ENCODE peak calls at places on chromosomes 13 and 19, in six cellular contexts. M is left ventricle myocardium inferior, P is transverse colon, X is lung, J is OCI-LY7, W is ascending aorta. E is an unnamed sample. For H3K36me3 and H3K4me1, the result is how much of the 10 kb centered on the place peaks cover.

GRCh38 chr13:96052655-96053002 is 572 bp downstream of the UGGT2 start:
- DNase-seq in M (no peak), W (no peak), P (no peak), X (no peak), J (no peak), E (peak)

GRCh38 chr13:24502567-24503375 is 9.8 kb downstream of the PARP4 start:
- DNase-seq in W (no peak), J (no peak), M (peak), X (no peak), P (peak), E (peak)

GRCh38 chr13:45331123-45331619 is 9.8 kb downstream of the TPT1 start:
- DNase-seq in J (no peak), X (no peak), P (no peak), M (no peak), W (no peak), E (peak)

GRCh38 chr19:10290876-10291553 is 1.3 kb downstream of the ICAM5 start:
- DNase-seq in P (peak), W (no peak), M (peak), X (peak), J (peak), E (peak)

GRCh38 chr19:46015080-46015960 is 7.5 kb downstream of the PGLYRP1 start:
- DNase-seq in W (no peak), X (peak), P (peak), M (peak), J (peak), E (peak)

GRCh38 chr19:33815410-33816340 is 19.0 kb downstream of the KCTD15 start:
- DNase-seq in P (no peak), X (no peak), M (no peak), J (no peak), W (peak), E (peak)

GRCh38 chr19:44975444-44975843 is 20.3 kb downstream of the CLPTM1 start:
- DNase-seq in J (no peak), M (no peak), P (no peak), W (no peak), X (no peak), E (no peak)

GRCh38 chr19:8526345-8527062 is 12.5 kb upstream of the ZNF414 start:
- DNase-seq in J (no peak), W (peak), X (peak), M (peak), P (peak), E (peak)

GRCh38 chr19:44891016-44891882 is at the start of gene TOMM40:
- DNase-seq in M (peak), J (peak), X (no peak), W (no peak), P (peak), E (no peak)

GRCh38 chr13:23915308-23915707 is 18.0 kb upstream of the C1QTNF9B start:
- DNase-seq in M (no peak), P (no peak), J (no peak), W (no peak), X (no peak), E (no peak)

GRCh38 chr13:96858133-96858826 is 136.0 kb downstream of the OXGR1 start:
- DNase-seq in P (no peak), X (no peak), J (no peak), W (no peak), M (no peak), E (no peak)

GRCh38 chr13:35927554-35927953 is 203.6 kb downstream of the DCLK1 start:
- DNase-seq in W (no peak), X (no peak), M (no peak), J (no peak), P (no peak), E (peak)

GRCh38 chr19:1133471-1133929 is 29.7 kb downstream of the GPX4 start:
- DNase-seq in P (peak), J (peak), X (no peak), M (no peak), W (peak), E (no peak)

GRCh38 chr19:49019242-49019932 is 2.5 kb upstream of the LHB start:
- DNase-seq in W (peak), P (peak), M (peak), J (peak), X (peak), E (peak)

GRCh38 chr13:112960671-112961070 is 8.3 kb upstream of the MCF2L start:
- DNase-seq in M (no peak), W (no peak), J (no peak), X (no peak), P (no peak), E (no peak)

GRCh38 chr13:41622545-41623429 is 165.4 kb downstream of the RGCC start:
- DNase-seq in P (no peak), M (no peak), W (peak), J (peak), X (no peak), E (no peak)

GRCh38 chr13:46605824-46606554 is 53.0 kb downstream of the LRCH1 start:
- DNase-seq in X (no peak), W (no peak), P (no peak), M (no peak), J (peak), E (no peak)

GRCh38 chr19:6730153-6730804 is 7.1 kb downstream of the GPR108 start:
- DNase-seq in W (peak), M (no peak), P (peak), J (peak), X (peak), E (no peak)

GRCh38 chr19:35436477-35437141 is 11.4 kb upstream of the FFAR2 start:
- DNase-seq in W (no peak), J (no peak), X (no peak), P (peak), M (no peak), E (peak)

GRCh38 chr19:51702103-51702753 is 9.1 kb downstream of the SPACA6 start:
- DNase-seq in W (peak), M (peak), X (peak), J (peak), P (peak), E (peak)

GRCh38 chr13:49214917-49215376 is 5.2 kb upstream of the MLNR start:
- DNase-seq in J (peak), M (no peak), P (peak), X (peak), W (no peak), E (no peak)

GRCh38 chr19:10112895-10113591 is 1.6 kb downstream of the P2RY11 start:
- DNase-seq in W (no peak), P (peak), X (no peak), J (peak), M (no peak), E (no peak)

GRCh38 chr13:27965343-27965739 is 3.8 kb downstream of the CDX2 start:
- DNase-seq in X (no peak), W (no peak), M (no peak), J (no peak), P (no peak), E (no peak)

GRCh38 chr19:10567696-10568443 is 909 bp downstream of the CDKN2D start:
- DNase-seq in J (no peak), M (no peak), W (no peak), X (no peak), P (no peak), E (no peak)

GRCh38 chr13:88707652-88708051 is 1036.5 kb downstream of the SLITRK5 start:
- DNase-seq in P (no peak), X (no peak), W (no peak), J (no peak), M (no peak), E (no peak)

GRCh38 chr13:92407858-92408257 is 818.7 kb upstream of the GPC6 start:
- DNase-seq in M (no peak), J (no peak), P (no peak), X (no peak), W (no peak), E (no peak)

GRCh38 chr13:102724923-102725322 is 30.1 kb upstream of the METTL21C start:
- DNase-seq in J (peak), W (no peak), M (no peak), P (no peak), X (no peak), E (peak)

GRCh38 chr19:7606289-7606688 is 10.6 kb downstream of the CAMSAP3 start:
- DNase-seq in X (no peak), W (no peak), J (no peak), P (no peak), M (no peak), E (no peak)

GRCh38 chr19:33429891-33430673 is 56.6 kb downstream of the CEBPG start:
- DNase-seq in M (peak), X (no peak), J (no peak), P (no peak), W (no peak), E (no peak)

GRCh38 chr13:39263033-39263432 is 224.8 kb downstream of the NHLRC3 start:
- DNase-seq in J (peak), W (peak), P (peak), M (no peak), X (no peak), E (peak)

DNA sequence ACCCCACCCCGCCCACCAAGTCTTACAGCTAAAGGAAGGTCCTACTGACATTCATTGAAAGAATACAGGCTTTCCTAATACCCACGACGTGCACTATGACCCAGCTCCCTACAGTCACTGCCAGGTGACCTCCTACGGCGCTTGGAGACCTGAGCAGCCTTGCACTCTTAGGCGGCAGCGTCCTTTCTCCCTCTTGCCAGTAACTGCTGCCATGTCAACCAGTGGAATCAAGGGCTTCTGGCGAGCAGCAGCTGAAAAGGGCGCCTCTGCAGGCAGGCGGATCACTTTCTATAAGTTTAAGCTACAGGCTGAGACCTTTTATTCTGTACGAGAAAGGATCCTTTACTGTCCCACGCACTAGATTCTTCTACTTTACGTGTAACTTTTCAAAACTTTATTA is 2.0 kb downstream of the KCTD12 start:
- DNase-seq in P (peak), M (peak), X (peak), W (no peak), J (no peak), E (peak)
- TF ChIP-seq CTCF in P (peak), M (peak), X (peak), W (peak), J (no peak), E (peak)

GRCh38 chr19:3657395-3657769 is 30.8 kb upstream of the CACTIN start:
- DNase-seq in X (no peak), W (no peak), P (no peak), J (no peak), M (no peak), E (no peak)
- H3K36me3 ChIP-seq in X (half or more), W (half or more), P (under half), J (under half), M (half or more), E (under half)

DNA sequence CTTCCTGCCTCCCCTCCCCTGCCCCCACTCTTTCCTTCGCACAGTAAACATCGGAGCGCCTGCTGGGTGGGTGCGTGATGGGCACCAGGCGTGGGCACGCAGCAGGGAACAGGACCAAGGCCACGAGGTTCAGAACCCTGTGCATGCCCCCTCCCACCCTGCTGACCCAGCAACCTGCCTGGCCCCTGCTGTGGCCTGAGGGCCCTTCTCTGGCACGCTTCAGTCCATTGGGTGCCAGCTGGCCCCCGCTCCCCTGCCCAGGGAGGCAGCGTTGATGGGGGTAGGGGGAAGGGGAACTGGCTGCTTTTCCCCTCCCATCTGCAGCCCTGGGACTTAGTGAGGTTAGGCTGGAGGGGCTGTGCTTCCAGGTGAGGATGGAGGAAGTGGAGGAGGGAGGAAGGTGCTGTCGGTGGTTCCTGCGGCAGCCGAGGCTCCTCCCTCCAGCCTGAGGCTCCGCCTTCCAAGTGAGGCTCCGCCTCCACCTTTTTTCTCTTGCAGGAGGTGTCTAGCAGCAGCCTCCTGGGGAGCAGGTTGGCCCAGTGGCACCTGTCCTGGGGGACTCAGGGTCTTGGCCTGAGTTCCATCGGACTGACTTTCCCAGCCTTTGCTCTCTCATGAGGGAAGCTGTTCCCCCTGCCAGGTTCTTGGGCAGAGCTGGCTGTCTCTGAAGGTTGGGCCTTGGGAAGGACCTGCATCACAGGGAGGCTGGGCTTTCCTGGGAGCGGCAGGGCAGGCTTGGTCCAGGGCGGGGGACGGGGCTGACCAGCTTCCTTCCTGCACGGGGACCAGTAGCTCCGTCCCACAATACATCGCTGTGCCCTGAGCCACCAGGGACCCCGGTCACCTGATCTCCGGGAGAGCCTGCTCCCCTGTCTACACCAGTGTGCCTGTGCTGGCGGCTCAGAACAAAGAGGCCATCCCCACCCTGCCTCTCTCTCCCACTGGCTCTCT is 7.3 kb downstream of the PIAS4 start:
- DNase-seq in P (no peak), W (no peak), M (peak), X (no peak), J (peak), E (no peak)
- H3K4me1 ChIP-seq in P (under half), W (under half), M (half or more), X (under half), J (under half), E (under half)

DNA sequence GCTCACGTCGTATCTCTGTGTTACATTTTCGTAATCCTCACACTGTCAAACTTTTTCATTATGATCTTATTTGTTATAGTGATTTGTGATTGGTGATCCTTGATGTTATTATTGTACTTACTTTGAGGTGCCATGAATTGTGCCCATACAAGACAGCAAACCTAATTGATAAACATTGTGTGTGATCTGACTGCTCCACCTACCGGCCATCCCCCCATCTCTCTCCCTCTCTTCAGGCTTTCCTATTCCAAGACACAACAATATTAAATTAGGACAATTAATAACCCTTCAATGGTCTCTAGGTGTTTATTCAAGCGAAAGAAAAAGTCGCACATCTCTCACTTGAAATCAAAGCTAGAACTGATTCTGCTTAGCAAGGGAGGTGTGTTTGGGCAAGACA is 349.3 kb downstream of the RBM26 start:
- DNase-seq in P (no peak), J (no peak), M (no peak), X (no peak), W (no peak), E (no peak)
- TF ChIP-seq CTCF in P (no peak), J (no peak), M (no peak), X (no peak), W (no peak), E (peak)

DNA sequence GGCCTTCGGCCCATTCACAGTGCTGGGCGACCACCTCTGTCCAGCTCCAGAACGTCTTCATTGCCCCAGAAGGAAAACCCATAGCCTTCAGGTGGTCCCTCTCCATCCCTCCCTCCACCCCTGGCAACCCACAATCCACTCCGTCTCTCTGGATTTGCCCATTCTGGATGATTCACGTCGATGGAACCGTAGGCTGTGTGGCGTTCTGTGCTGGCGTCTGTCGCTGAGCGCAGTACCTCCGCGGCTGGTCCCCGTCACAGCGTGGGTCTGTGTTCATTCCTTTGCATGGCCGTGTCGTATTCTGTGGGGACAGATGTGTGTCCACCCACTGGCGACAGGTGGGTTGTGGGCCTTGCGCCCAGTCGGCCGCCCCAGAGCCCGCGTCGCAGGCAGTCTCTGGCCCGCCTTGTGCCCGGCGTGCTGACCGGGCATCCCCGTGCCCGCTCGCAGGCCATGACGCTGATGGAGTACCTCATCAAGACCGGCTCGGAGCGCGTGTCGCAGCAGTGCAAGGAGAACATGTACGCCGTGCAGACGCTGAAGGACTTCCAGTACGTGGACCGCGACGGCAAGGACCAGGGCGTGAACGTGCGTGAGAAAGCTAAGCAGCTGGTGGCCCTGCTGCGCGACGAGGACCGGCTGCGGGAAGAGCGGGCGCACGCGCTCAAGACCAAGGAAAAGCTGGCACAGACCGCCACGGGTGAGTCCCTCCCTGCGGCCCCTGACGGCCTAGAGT is 10.1 kb downstream of the EPN1 start:
- DNase-seq in M (no peak), X (no peak), W (no peak), P (no peak), J (no peak), E (no peak)
- H3K36me3 ChIP-seq in M (half or more), X (half or more), W (half or more), P (under half), J (half or more), E (under half)

E was measured in mammary epithelial cell.